ENCODE peak calls at places on chromosomes 16 and 17, in nine cellular contexts. Y is epithelial cell of proximal tubule; T is activated CD8-positive, alpha-beta T cell treated with anti-CD3 and anti-CD28 coated beads for 36 hours; X is upper lobe of right lung; R is GM23338; U is fibroblast of villous mesenchyme; Z is WTC11; P is ovary; V is heart left ventricle. K is an unnamed sample.
A peak's percentile ranks its signal among the peaks of the same experiment; 100 is the strongest.

GRCh38 chr17:58049533-58049932 is 33.7 kb upstream of the DYNLL2 start:
- DNase-seq in Y (no peak), T (no peak), X (no peak), R (no peak), U (no peak), Z (no peak), P (no peak), V (no peak), K (no peak)

GRCh38 chr16:88631920-88632586 is 6.3 kb upstream of the IL17C start:
- DNase-seq in Y (no peak), T (no peak), X (no peak), R (no peak), U (no peak), Z (no peak), P (no peak), V (no peak), K (no peak)

GRCh38 chr17:48175692-48176450 is 68.3 kb downstream of the SNX11 start:
- DNase-seq in Y (no peak), T (no peak), X (no peak), R (no peak), U (no peak), Z (no peak), P (no peak), V (no peak), K (no peak)

GRCh38 chr17:81556863-81557262 is 4.7 kb upstream of the FAAP100 start:
- DNase-seq in Y (no peak), T (no peak), X (no peak), R (no peak), U (no peak), Z (no peak), P (no peak), V (peak; percentile 47), K (no peak)

GRCh38 chr17:19346351-19347255 is 15.9 kb downstream of the B9D1 start:
- DNase-seq in Y (no peak), T (no peak), X (peak; percentile 47), R (no peak), U (peak; percentile 92), Z (no peak), P (peak; percentile 52), V (peak; percentile 78), K (peak; percentile 59)

GRCh38 chr17:40555296-40556190 is 9.7 kb downstream of the CCR7 start:
- DNase-seq in Y (no peak), T (peak; percentile 26), X (peak; percentile 45), R (no peak), U (peak; percentile 20), Z (peak; percentile 6), P (peak; percentile 32), V (no peak), K (no peak)

GRCh38 chr16:9008335-9009260 is 44.9 kb upstream of the USP7 start:
- DNase-seq in Y (no peak), T (peak; percentile 82), X (peak; percentile 87), R (peak; percentile 95), U (peak; percentile 74), Z (peak; percentile 92), P (peak; percentile 71), V (peak; percentile 82), K (peak; percentile 93)

GRCh38 chr16:83952587-83952939 is 477 bp upstream of the OSGIN1 start:
- DNase-seq in Y (peak; percentile 23), T (no peak), X (no peak), R (no peak), U (no peak), Z (no peak), P (no peak), V (peak; percentile 58), K (no peak)

GRCh38 chr17:50258647-50259483 is 15.4 kb upstream of the TMEM92 start:
- DNase-seq in Y (no peak), T (no peak), X (no peak), R (no peak), U (no peak), Z (no peak), P (peak; percentile 53), V (no peak), K (peak; percentile 22)

GRCh38 chr17:13702266-13702665 is 100.5 kb upstream of the HS3ST3A1 start:
- DNase-seq in Y (no peak), T (no peak), X (no peak), R (no peak), U (peak; percentile 68), Z (no peak), P (no peak), V (no peak), K (no peak)

GRCh38 chr16:2035431-2036199 is 8.9 kb downstream of the NHERF2 start:
- DNase-seq in Y (no peak), T (no peak), X (peak; percentile 89), R (no peak), U (peak; percentile 92), Z (no peak), P (peak; percentile 82), V (peak; percentile 79), K (no peak)

GRCh38 chr17:79400989-79401703 is 209.7 kb downstream of the RBFOX3 start:
- DNase-seq in Y (no peak), T (peak; percentile 77), X (peak; percentile 83), R (peak; percentile 80), U (peak; percentile 50), Z (peak; percentile 79), P (peak; percentile 77), V (peak; percentile 80), K (peak; percentile 91)
- TF ChIP-seq CTCF in Y (peak; percentile 89), T (peak; percentile 76), X (peak; percentile 88), R (peak; percentile 74), U (peak; percentile 94), Z (peak; percentile 75), P (peak; percentile 88), V (peak; percentile 97), K (peak; percentile 88)

DNA sequence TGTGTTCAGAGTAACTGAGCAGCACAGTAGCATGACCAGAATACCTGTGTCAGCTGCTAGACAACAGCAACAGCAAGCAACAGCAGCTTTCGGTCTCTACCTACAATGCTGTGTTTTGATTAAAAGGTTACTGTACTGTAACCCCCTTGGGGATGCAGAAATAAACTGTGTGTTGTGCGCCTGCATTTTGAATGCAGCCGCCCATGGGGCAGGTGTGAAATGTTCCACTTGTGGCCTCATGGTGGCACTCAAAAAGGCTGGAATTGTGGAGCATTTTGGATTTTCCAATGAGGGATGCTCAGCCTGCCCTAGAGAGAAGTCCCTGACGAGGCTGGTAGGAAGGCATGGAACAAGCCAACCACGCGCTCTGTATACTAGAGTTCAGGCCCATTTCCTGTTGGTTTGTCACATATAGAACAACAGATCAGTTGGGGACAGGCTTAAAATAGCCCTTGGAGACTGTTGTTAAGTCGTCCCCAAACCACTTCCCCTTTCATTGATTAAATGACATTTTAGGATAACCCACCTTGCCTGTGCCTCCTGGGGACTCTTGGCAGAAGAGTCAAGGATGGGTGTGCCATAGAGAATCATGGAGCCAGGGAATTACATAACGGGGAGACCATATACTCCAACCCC is 27.1 kb downstream of the SCPEP1 start:
- DNase-seq in Y (no peak), T (no peak), X (no peak), R (peak; percentile 62), U (no peak), Z (no peak), P (no peak), V (no peak), K (peak; percentile 70)
- TF ChIP-seq CTCF in Y (peak; percentile 44), T (no peak), X (peak; percentile 29), R (peak; percentile 65), U (peak; percentile 11), Z (no peak), P (no peak), V (peak; percentile 35), K (no peak)

DNA sequence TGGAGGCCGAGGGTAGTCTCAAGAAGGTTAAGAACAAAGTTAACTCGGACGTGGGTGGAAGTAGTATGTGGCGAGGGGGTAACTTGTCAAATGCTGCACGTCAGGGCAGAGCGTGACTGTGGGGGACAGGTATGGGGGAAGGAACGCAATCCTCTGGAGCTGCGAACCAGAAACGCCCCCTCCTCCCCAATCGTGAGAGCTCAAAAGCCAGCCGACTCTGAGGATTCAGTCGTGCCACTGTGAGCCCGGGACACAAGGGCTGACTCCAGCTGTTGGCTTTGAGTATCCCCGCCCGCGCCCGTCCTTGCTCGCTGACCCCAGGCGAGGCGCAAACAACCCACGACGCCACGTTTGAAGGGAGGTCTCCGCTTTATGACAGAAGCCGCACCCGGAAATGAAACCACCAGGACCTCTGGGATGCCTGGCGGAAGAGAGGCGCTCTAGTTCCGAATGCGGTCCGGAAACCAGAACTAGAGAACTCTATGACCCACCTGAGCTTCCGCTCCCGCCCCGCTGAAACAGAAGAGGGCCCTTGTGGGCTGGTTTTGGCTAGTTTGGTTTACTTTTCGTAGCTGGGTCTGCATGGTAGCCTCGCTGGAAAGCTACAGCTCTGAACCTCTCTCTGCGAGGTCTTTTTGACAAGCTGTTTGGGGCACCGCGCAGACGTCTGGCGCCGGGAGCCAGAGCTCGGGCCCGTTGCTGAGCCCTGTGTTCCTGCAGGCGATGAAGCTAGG is at the start of gene PEX12:
- DNase-seq in Y (no peak), T (peak; percentile 94), X (peak; percentile 92), R (peak; percentile 95), U (peak; percentile 87), Z (peak; percentile 83), P (peak; percentile 87), V (peak; percentile 91), K (peak; percentile 85)
- TF ChIP-seq CTCF in Y (no peak), T (no peak), X (no peak), R (no peak), U (no peak), Z (no peak), P (no peak), V (peak; percentile 7), K (no peak)

GRCh38 chr17:64686705-64687104 is 24.6 kb upstream of the SMURF2 start:
- DNase-seq in Y (no peak), T (no peak), X (no peak), R (no peak), U (peak; percentile 48), Z (no peak), P (no peak), V (no peak), K (no peak)

GRCh38 chr17:64683791-64684190 is 21.7 kb upstream of the SMURF2 start:
- DNase-seq in Y (no peak), T (no peak), X (no peak), R (no peak), U (no peak), Z (no peak), P (no peak), V (no peak), K (no peak)

GRCh38 chr17:64679710-64680216 is 17.7 kb upstream of the SMURF2 start:
- DNase-seq in Y (peak; percentile 73), T (no peak), X (no peak), R (no peak), U (peak; percentile 77), Z (no peak), P (no peak), V (no peak), K (no peak)

GRCh38 chr17:64685705-64686104 is 23.6 kb upstream of the SMURF2 start:
- DNase-seq in Y (no peak), T (no peak), X (no peak), R (no peak), U (no peak), Z (no peak), P (no peak), V (no peak), K (no peak)

GRCh38 chr17:64682261-64683181 is 20.4 kb upstream of the SMURF2 start:
- DNase-seq in Y (no peak), T (no peak), X (no peak), R (no peak), U (peak; percentile 79), Z (no peak), P (no peak), V (no peak), K (no peak)
- TF ChIP-seq CTCF in Y (no peak), T (no peak), X (no peak), R (no peak), U (no peak), Z (no peak), P (no peak), V (no peak), K (no peak)

K was measured in GM13976.